ENCODE peak calls at places on chromosomes 11 and 22, in four cellular contexts. D is PC-3, P is keratinocyte, T is GM23338. R is an unnamed sample.

GRCh38 chr11:61975638-61976419 is 8.4 kb upstream of the FTH1 start:
- DNase-seq in T (no peak), P (no peak), D (no peak), R (no peak)

GRCh38 chr22:30217698-30218565 is 28.6 kb downstream of the LIF start:
- DNase-seq in P (no peak), T (no peak), D (no peak), R (no peak)

GRCh38 chr11:18013790-18014507 is 1.1 kb upstream of the SERGEF start:
- DNase-seq in T (peak; percentile 60), P (no peak), D (no peak), R (no peak)

GRCh38 chr11:61071208-61071681 is 31.0 kb upstream of the CD5 start:
- DNase-seq in T (no peak), P (no peak), D (no peak), R (no peak)

GRCh38 chr11:36214976-36215687 is 74.1 kb downstream of the COMMD9 start:
- DNase-seq in T (no peak), P (no peak), D (no peak), R (no peak)

GRCh38 chr11:62921573-62922188 is 518 bp upstream of the CHRM1 start:
- DNase-seq in T (no peak), D (peak; percentile 50), P (no peak), R (no peak)

GRCh38 chr22:25475554-25476022 is 88.9 kb upstream of the GRK3 start:
- DNase-seq in P (no peak), D (no peak), T (peak; percentile 27), R (no peak)

GRCh38 chr11:119859684-119860083 is 130.7 kb upstream of the NECTIN1 start:
- DNase-seq in D (no peak), T (no peak), P (no peak), R (no peak)

GRCh38 chr11:128582496-128583366 is 4.6 kb downstream of the ETS1 start:
- DNase-seq in T (peak; percentile 89), P (no peak), D (peak; percentile 97), R (no peak)

GRCh38 chr11:121494355-121495099 is 41.8 kb upstream of the SORL1-AS1 start:
- DNase-seq in T (peak; percentile 24), P (no peak), D (no peak), R (peak; percentile 69)

GRCh38 chr22:22061085-22062077 is 78.8 kb upstream of the TOP3B start:
- DNase-seq in P (no peak), D (peak; percentile 29), T (no peak), R (no peak)

GRCh38 chr11:64089493-64089892 is 53.8 kb downstream of the FLRT1 start:
- DNase-seq in D (no peak), P (no peak), T (no peak), R (no peak)

GRCh38 chr11:21285104-21285503 is 615.7 kb downstream of the NELL1 start:
- DNase-seq in P (no peak), D (no peak), T (no peak), R (no peak)

GRCh38 chr11:34342008-34342533 is 15.7 kb downstream of the ABTB2 start:
- DNase-seq in D (no peak), P (no peak), T (peak; percentile 24), R (no peak)

GRCh38 chr11:96906521-96906920 is 516.7 kb downstream of the JRKL start:
- DNase-seq in D (no peak), T (no peak), P (no peak), R (no peak)

GRCh38 chr11:131185915-131186314 is 184.5 kb upstream of the NTM start:
- DNase-seq in T (no peak), D (no peak), P (no peak), R (no peak)

GRCh38 chr11:82906236-82906635 is 4.7 kb downstream of the DDIAS start:
- DNase-seq in T (peak; percentile 74), P (no peak), D (peak; percentile 64), R (no peak)

GRCh38 chr11:17352925-17353227 is 1.3 kb downstream of the NCR3LG1 start:
- DNase-seq in T (peak; percentile 43), P (no peak), D (peak; percentile 43), R (no peak)

GRCh38 chr11:49208006-49208721 is at the start of gene FOLH1:
- DNase-seq in P (no peak), D (peak; percentile 2), T (peak; percentile 74), R (no peak)

GRCh38 chr11:72013765-72014711 is 15.3 kb downstream of the IL18BP start:
- DNase-seq in T (no peak), P (no peak), D (no peak), R (no peak)

GRCh38 chr11:27468643-27469332 is 3.8 kb downstream of the LGR4 start:
- DNase-seq in P (peak; percentile 73), T (no peak), D (peak; percentile 74), R (no peak)

GRCh38 chr11:120057595-120058581 is 80.0 kb downstream of the TRIM29 start:
- DNase-seq in D (peak; percentile 51), T (peak; percentile 88), P (peak; percentile 9), R (no peak)

GRCh38 chr11:69209936-69210659 is 54.4 kb downstream of the SMIM38 start:
- DNase-seq in T (no peak), P (no peak), D (no peak), R (peak; percentile 23)

GRCh38 chr22:41513391-41513790 is 30.9 kb downstream of the POLR3H start:
- DNase-seq in D (no peak), T (no peak), P (no peak), R (no peak)

GRCh38 chr11:107545101-107545514 is 20.4 kb downstream of the ALKBH8 start:
- DNase-seq in P (peak; percentile 58), D (peak; percentile 98), T (no peak), R (no peak)

GRCh38 chr11:828501-829115 is 889 bp downstream of the CRACR2B start:
- DNase-seq in P (no peak), D (no peak), T (no peak), R (no peak)

GRCh38 chr11:825366-826231 is 2.1 kb upstream of the CRACR2B start:
- DNase-seq in P (no peak), T (no peak), D (peak; percentile 53), R (no peak)

GRCh38 chr11:827861-828167 is at the start of gene CRACR2B:
- DNase-seq in T (no peak), P (no peak), D (no peak), R (no peak)

GRCh38 chr11:827146-827860 is 416 bp upstream of the CRACR2B start:
- DNase-seq in P (no peak), D (no peak), T (peak; percentile 87), R (no peak)

DNA sequence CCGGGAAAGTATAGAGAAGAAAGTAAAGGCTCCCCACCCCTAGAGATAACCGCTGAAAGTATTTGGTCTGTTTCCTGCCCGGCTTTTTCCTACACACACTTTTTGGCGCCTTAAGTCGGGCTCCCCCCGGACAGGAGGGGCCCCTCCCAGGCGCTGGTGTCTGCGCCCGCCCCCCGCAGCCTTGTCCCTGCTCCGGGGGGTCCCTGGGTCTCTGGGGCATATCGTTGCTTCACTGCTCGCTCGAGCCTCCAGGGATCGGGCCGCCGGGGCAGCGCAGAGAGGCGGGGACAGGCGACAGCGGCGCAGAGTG is 928 bp upstream of the CRACR2B start:
- DNase-seq in D (no peak), P (no peak), T (no peak), R (no peak)
- TF ChIP-seq EZH2 in D (no peak), P (no peak), T (no peak), R (no peak)

GRCh38 chr11:31812392-31813241 is 1.5 kb upstream of the PAX6 start:
- DNase-seq in T (peak; percentile 51), D (peak; percentile 42), P (no peak), R (no peak)
- TF ChIP-seq EZH2 in T (peak; percentile 97), D (no peak), P (peak; percentile 99), R (peak; percentile 89)

GRCh38 chr11:133082851-133083488 is 449.3 kb downstream of the OPCML start:
- DNase-seq in P (no peak), D (no peak), T (peak; percentile 83), R (no peak)
- TF ChIP-seq EZH2 in P (no peak), D (no peak), T (no peak), R (no peak)

GRCh38 chr22:45280995-45281394 is 3.8 kb upstream of the UPK3A start:
- DNase-seq in P (no peak), T (no peak), D (no peak), R (no peak)

GRCh38 chr22:45280583-45280972 is 4.2 kb upstream of the UPK3A start:
- DNase-seq in P (no peak), T (no peak), D (peak; percentile 80), R (no peak)

GRCh38 chr22:45286854-45287551 is 2.3 kb downstream of the UPK3A start:
- DNase-seq in P (no peak), T (no peak), D (no peak), R (no peak)

GRCh38 chr22:45285431-45286058 is 796 bp downstream of the UPK3A start:
- DNase-seq in D (no peak), P (no peak), T (peak; percentile 80), R (no peak)

DNA sequence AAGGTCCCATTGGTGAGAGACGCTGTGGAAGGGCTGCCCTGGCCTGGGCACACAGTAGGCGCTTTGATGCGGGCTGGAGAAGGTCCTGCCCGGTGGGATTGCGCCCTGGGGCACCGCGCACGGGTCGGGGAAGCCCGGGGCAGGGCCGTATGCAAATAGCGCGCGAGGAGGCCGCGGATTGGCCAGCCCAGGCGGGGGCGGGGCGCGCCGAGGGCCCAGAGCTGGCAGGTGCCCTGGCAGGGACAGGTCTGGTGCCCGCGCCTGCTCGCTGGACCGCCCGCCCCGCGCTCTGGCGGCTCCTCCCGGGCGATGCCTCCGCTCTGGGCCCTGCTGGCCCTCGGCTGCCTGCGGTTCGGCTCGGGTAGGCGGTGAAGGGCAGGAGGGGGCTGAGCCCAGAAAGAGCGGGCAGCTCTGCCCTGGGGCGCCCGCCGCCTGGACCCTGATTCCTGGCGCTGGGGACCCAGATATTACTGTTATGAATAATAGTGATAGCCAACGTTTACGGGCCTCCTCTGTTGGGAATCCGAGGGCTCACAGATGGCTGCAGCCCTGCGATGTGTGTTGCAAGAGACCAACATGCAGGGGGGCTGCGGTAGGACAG is at the start of gene UPK3A:
- DNase-seq in T (peak; percentile 92), D (peak; percentile 75), P (no peak), R (no peak)
- TF ChIP-seq EZH2 in T (no peak), D (no peak), P (no peak), R (no peak)

GRCh38 chr11:10305262-10305963 is 540 bp downstream of the ADM start:
- DNase-seq in D (peak; percentile 36), P (no peak), T (peak; percentile 51), R (no peak)
- TF ChIP-seq EZH2 in D (no peak), P (no peak), T (no peak), R (peak; percentile 33)

GRCh38 chr11:636511-637332 is at the start of gene DRD4:
- DNase-seq in T (peak; percentile 65), P (no peak), D (no peak), R (no peak)
- TF ChIP-seq EZH2 in T (peak; percentile 56), P (peak; percentile 52), D (no peak), R (no peak)

GRCh38 chr11:116579857-116580727 is 192.7 kb downstream of the BUD13 start:
- DNase-seq in P (no peak), D (no peak), T (peak; percentile 78), R (no peak)
- TF ChIP-seq EZH2 in P (peak; percentile 96), D (no peak), T (peak; percentile 51), R (no peak)